ENCODE peak calls at places on chromosomes 1 and 21, in ten cellular contexts. H is activated CD4-positive, alpha-beta T cell treated with anti-CD3 and anti-CD28 coated beads for 48 hours; R is activated T-helper 1 cell treated with anti-CD3 and anti-CD28 coated beads, Interleukin-2, amount 50 U/mL, for 16 hours; D is H54; U is smooth muscle cell of the brain vasculature; Y is HT1080; W is HT-29; F is NB4; L is tibial artery; X is fibroblast of mammary gland. I is an unnamed sample.

GRCh38 chr1:17587693-17588047 is 48.2 kb downstream of the ARHGEF10L start:
- DNase-seq in H (no peak), R (no peak), D (peak; percentile 49), U (no peak), Y (peak; percentile 85), W (peak; percentile 67), F (no peak), L (no peak), X (peak; percentile 71), I (no peak)

GRCh38 chr1:247330548-247331171 is 1.0 kb downstream of the ZNF496 start:
- DNase-seq in H (no peak), R (no peak), D (no peak), U (no peak), Y (no peak), W (no peak), F (no peak), L (no peak), X (no peak), I (no peak)

GRCh38 chr1:239856067-239856466 is 235.6 kb upstream of the FMN2 start:
- DNase-seq in H (no peak), R (no peak), D (no peak), U (no peak), Y (no peak), W (no peak), F (no peak), L (no peak), X (no peak), I (no peak)

GRCh38 chr21:46160563-46161179 is 5.3 kb upstream of the FTCD start:
- DNase-seq in H (no peak), R (no peak), D (no peak), U (no peak), Y (no peak), W (no peak), F (peak; percentile 50), L (no peak), X (no peak), I (no peak)

GRCh38 chr1:2834146-2834475 is 32.6 kb upstream of the TTC34 start:
- DNase-seq in H (no peak), R (no peak), D (no peak), U (no peak), Y (no peak), W (no peak), F (no peak), L (no peak), X (no peak), I (no peak)

GRCh38 chr1:117166076-117166475 is 44.5 kb upstream of the TRIM45 start:
- DNase-seq in H (no peak), R (no peak), D (peak; percentile 10), U (no peak), Y (peak; percentile 20), W (no peak), F (no peak), L (no peak), X (peak; percentile 78), I (peak; percentile 38)

GRCh38 chr1:97017895-97018294 is 296.3 kb downstream of the PTBP2 start:
- DNase-seq in H (no peak), R (no peak), D (no peak), U (no peak), Y (peak; percentile 21), W (peak; percentile 40), F (no peak), L (no peak), X (no peak), I (no peak)

GRCh38 chr1:32465541-32466002 is 700 bp downstream of the ZBTB8B start:
- DNase-seq in H (no peak), R (no peak), D (no peak), U (no peak), Y (no peak), W (no peak), F (no peak), L (no peak), X (no peak), I (no peak)

GRCh38 chr1:7640350-7640749 is 130.7 kb upstream of the VAMP3 start:
- DNase-seq in H (no peak), R (no peak), D (no peak), U (no peak), Y (no peak), W (no peak), F (no peak), L (no peak), X (no peak), I (no peak)

GRCh38 chr21:35206141-35207125 is 157.3 kb upstream of the RUNX1 start:
- DNase-seq in H (no peak), R (no peak), D (peak; percentile 36), U (no peak), Y (no peak), W (peak; percentile 29), F (no peak), L (no peak), X (no peak), I (no peak)

GRCh38 chr1:108049083-108049819 is 84.3 kb upstream of the VAV3 start:
- DNase-seq in H (peak; percentile 52), R (no peak), D (peak; percentile 31), U (no peak), Y (peak; percentile 82), W (peak; percentile 20), F (peak; percentile 64), L (peak; percentile 44), X (peak; percentile 44), I (no peak)

GRCh38 chr1:78839704-78840277 is 166.7 kb downstream of the ADGRL4 start:
- DNase-seq in H (peak; percentile 31), R (no peak), D (no peak), U (peak; percentile 56), Y (peak; percentile 65), W (peak; percentile 84), F (peak; percentile 40), L (peak; percentile 22), X (peak; percentile 63), I (no peak)

GRCh38 chr1:203049576-203050180 is 23.4 kb downstream of the PPFIA4 start:
- DNase-seq in H (no peak), R (no peak), D (no peak), U (no peak), Y (no peak), W (no peak), F (no peak), L (no peak), X (no peak), I (no peak)

GRCh38 chr1:225940385-225941151 is 452 bp downstream of the LEFTY2 start:
- DNase-seq in H (no peak), R (no peak), D (no peak), U (no peak), Y (no peak), W (no peak), F (no peak), L (no peak), X (no peak), I (no peak)

GRCh38 chr1:147626739-147627138 is 43.6 kb downstream of the ACP6 start:
- DNase-seq in H (no peak), R (no peak), D (no peak), U (no peak), Y (no peak), W (no peak), F (no peak), L (no peak), X (no peak), I (no peak)

GRCh38 chr1:105485207-105485606 is 1571.3 kb upstream of the PRMT6 start:
- DNase-seq in H (no peak), R (no peak), D (peak; percentile 10), U (no peak), Y (peak; percentile 75), W (no peak), F (no peak), L (no peak), X (peak; percentile 81), I (peak; percentile 62)

GRCh38 chr1:169059391-169059790 is 47.1 kb upstream of the ATP1B1 start:
- DNase-seq in H (no peak), R (no peak), D (no peak), U (no peak), Y (no peak), W (peak; percentile 39), F (no peak), L (no peak), X (peak; percentile 12), I (no peak)

GRCh38 chr1:170010443-170010842 is 64.1 kb downstream of the KIFAP3 start:
- DNase-seq in H (peak; percentile 10), R (no peak), D (no peak), U (no peak), Y (peak; percentile 6), W (peak; percentile 80), F (peak; percentile 34), L (peak; percentile 51), X (peak; percentile 78), I (peak; percentile 31)

GRCh38 chr1:51768971-51769601 is 109.4 kb downstream of the NRDC start:
- DNase-seq in H (peak; percentile 13), R (no peak), D (peak; percentile 7), U (peak; percentile 45), Y (peak; percentile 62), W (peak; percentile 55), F (peak; percentile 67), L (no peak), X (peak; percentile 79), I (peak; percentile 38)

GRCh38 chr1:198167436-198167934 is 10.7 kb downstream of the NEK7 start:
- DNase-seq in H (peak; percentile 33), R (no peak), D (no peak), U (no peak), Y (no peak), W (no peak), F (peak; percentile 9), L (no peak), X (peak; percentile 62), I (no peak)

GRCh38 chr1:202154766-202155477 is 5.5 kb downstream of the PTPN7 start:
- DNase-seq in H (peak; percentile 62), R (no peak), D (peak; percentile 49), U (peak; percentile 31), Y (peak; percentile 40), W (peak; percentile 53), F (peak; percentile 66), L (no peak), X (peak; percentile 72), I (peak; percentile 20)

GRCh38 chr1:54107131-54107530 is 45.7 kb downstream of the CDCP2 start:
- DNase-seq in H (no peak), R (no peak), D (no peak), U (no peak), Y (peak; percentile 36), W (no peak), F (peak; percentile 25), L (no peak), X (peak; percentile 37), I (no peak)

GRCh38 chr1:41033272-41033671 is 11.7 kb upstream of the SLFNL1 start:
- DNase-seq in H (no peak), R (no peak), D (no peak), U (no peak), Y (no peak), W (no peak), F (no peak), L (no peak), X (no peak), I (no peak)

GRCh38 chr1:231407537-231408396 is 14.3 kb downstream of the EGLN1 start:
- DNase-seq in H (no peak), R (no peak), D (no peak), U (no peak), Y (peak; percentile 57), W (peak; percentile 77), F (no peak), L (no peak), X (peak; percentile 63), I (no peak)

GRCh38 chr1:241902376-241903067 is 54.5 kb downstream of the EXO1 start:
- DNase-seq in H (no peak), R (no peak), D (no peak), U (peak; percentile 43), Y (no peak), W (no peak), F (no peak), L (no peak), X (peak; percentile 23), I (no peak)

GRCh38 chr1:209756608-209757445 is 974 bp downstream of the TRAF3IP3 start:
- DNase-seq in H (peak; percentile 51), R (no peak), D (no peak), U (no peak), Y (no peak), W (no peak), F (peak; percentile 73), L (no peak), X (no peak), I (no peak)

GRCh38 chr21:34198232-34199120 is 125.1 kb downstream of the MRPS6 start:
- DNase-seq in H (peak; percentile 40), R (no peak), D (no peak), U (no peak), Y (no peak), W (no peak), F (peak; percentile 77), L (no peak), X (no peak), I (no peak)

GRCh38 chr1:219385786-219386427 is 212.2 kb downstream of the LYPLAL1 start:
- DNase-seq in H (peak; percentile 45), R (no peak), D (peak; percentile 18), U (peak; percentile 33), Y (peak; percentile 70), W (peak; percentile 83), F (peak; percentile 54), L (peak; percentile 25), X (peak; percentile 66), I (no peak)

I was measured in AG09319.